ENCODE peak calls at places on chromosomes 5 and 9, in four cellular contexts. O, T, L and C are unnamed samples.

GRCh38 chr9:91047993-91048607 is 246.5 kb downstream of the SYK start:
- DNase-seq in O (no peak), T (no peak), L (no peak), C (no peak)

GRCh38 chr9:123678038-123678877 is 251.7 kb downstream of the DENND1A start:
- DNase-seq in O (no peak), T (no peak), L (no peak), C (no peak)

GRCh38 chr9:134707031-134707680 is 65.6 kb downstream of the COL5A1 start:
- DNase-seq in O (no peak), T (no peak), L (no peak), C (no peak)

GRCh38 chr5:64149857-64150521 is 15.7 kb upstream of the RNF180 start:
- DNase-seq in O (no peak), T (no peak), L (no peak), C (no peak)

GRCh38 chr5:68303038-68303738 is 87.6 kb downstream of the PIK3R1 start:
- DNase-seq in O (no peak), T (peak), L (no peak), C (no peak)

GRCh38 chr5:127812570-127812969 is 109.4 kb downstream of the CCDC192 start:
- DNase-seq in O (no peak), T (no peak), L (no peak), C (no peak)

GRCh38 chr5:137036630-137037029 is 462.5 kb downstream of the SPOCK1 start:
- DNase-seq in O (no peak), T (no peak), L (no peak), C (no peak)

GRCh38 chr9:98117984-98118639 is 910 bp downstream of the TRIM14 start:
- DNase-seq in O (peak), T (no peak), L (no peak), C (no peak)

GRCh38 chr5:75681125-75681830 is 36.0 kb downstream of the POC5 start:
- DNase-seq in O (no peak), T (no peak), L (no peak), C (no peak)

GRCh38 chr5:57863661-57864060 is 381.1 kb upstream of the ACTBL2 start:
- DNase-seq in O (no peak), T (no peak), L (no peak), C (no peak)

GRCh38 chr9:71590362-71590761 is 178.0 kb downstream of the CEMIP2 start:
- DNase-seq in O (no peak), T (no peak), L (no peak), C (no peak)

GRCh38 chr9:125549465-125550215 is 157.4 kb downstream of the MAPKAP1 start:
- DNase-seq in O (no peak), T (no peak), L (no peak), C (no peak)

GRCh38 chr5:38445374-38446028 is 110.9 kb downstream of the LIFR start:
- DNase-seq in O (no peak), T (no peak), L (no peak), C (no peak)

GRCh38 chr5:33994845-33995244 is 10.4 kb upstream of the SLC45A2 start:
- DNase-seq in O (no peak), T (no peak), L (no peak), C (no peak)

GRCh38 chr9:128117613-128118471 is 9.7 kb downstream of the PTGES2 start:
- DNase-seq in O (peak), T (no peak), L (peak), C (peak)

GRCh38 chr9:128116104-128117083 is 11.1 kb downstream of the PTGES2 start:
- DNase-seq in O (no peak), T (no peak), L (no peak), C (no peak)

GRCh38 chr9:128115187-128116103 is 12.1 kb downstream of the PTGES2 start:
- DNase-seq in O (peak), T (no peak), L (no peak), C (peak)

GRCh38 chr9:128113526-128114325 is 13.8 kb downstream of the PTGES2 start:
- DNase-seq in O (no peak), T (no peak), L (no peak), C (no peak)

DNA sequence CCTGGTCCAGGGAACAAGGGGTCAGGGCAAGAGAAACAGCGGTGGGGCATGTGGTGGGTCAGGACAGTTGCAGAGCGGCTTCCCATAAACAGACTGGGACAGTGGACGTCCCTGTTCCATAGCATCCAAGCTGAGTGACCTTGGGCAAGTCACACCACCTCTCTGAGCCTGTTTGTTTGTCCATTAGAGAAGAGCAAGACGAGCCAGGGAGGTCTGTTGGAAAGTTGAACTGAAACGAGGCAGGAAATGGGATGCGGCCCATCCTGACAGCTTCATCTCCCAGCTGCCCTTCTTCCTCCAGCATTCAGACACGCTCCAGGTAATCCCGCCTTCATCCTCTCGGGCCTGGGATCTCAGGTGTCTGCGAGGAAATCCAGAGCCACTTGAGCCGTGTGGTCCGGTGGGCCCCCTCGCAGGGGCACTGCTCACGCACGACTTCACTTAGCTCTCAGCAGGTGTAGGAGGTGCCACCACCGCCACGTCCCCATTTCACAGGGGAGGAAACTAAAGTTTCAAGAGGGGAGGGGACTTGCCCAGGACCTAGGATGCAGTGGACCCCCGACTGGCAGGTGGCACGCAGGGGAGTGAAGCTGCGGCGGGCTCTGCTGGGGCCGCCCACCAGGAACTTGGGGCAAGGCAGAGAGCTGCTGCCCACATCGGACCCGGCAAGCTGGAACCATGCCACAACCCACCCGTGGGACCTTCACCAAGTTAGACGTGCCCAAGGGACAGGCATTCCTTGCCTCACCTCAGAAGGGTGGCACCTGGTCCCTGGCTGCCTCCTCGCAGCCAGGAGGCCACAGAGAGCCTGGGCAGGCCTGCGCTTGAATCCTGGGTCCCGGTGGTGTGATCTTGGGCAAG is 13.0 kb downstream of the PTGES2 start:
- DNase-seq in O (no peak), T (no peak), L (no peak), C (no peak)
- TF ChIP-seq SPI1 in O (no peak), T (no peak), L (no peak), C (no peak)

DNA sequence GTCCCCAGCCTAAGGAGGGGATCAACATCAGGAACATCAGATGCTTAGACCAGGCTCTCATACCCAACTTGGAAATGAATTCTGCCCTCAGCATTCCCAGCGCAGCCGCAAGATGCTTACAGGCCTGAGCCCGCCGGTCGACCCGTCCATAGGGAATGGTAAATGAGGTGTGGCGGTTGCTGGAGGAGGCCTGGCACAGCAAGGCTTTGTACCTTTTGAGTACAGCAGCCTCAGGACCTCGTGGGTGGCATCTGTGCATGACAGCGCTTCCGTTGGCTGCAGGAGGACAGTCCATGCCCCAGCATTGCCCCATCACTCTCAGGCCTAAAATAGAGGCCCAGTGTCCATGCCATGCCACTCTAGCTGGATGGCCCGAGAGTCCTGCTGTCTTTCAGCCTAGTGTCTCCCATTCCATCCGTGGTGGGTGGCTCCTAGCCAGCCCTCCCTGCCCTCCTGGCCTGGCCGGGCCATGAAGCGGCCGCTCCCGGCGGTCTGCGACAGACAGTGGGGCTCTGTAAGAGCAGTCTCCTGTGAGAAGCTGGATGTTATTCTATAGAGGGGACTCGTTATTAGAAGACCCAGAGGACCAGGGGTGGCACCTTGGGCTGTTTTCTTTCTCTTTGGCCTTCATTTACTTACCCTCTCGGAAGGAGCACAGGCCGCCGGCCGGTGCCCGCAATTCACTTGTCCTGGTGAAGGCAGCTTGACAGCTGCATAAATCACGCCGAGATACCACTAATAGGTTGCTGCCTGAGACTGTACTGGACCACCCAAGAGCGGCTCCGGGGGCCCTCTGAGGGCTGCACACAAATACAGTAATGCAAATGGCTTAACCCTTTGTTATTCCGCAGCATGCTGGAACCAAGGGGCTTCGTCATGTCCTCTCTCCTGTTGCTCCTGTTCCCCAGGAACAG is 223.5 kb upstream of the TUT7 start:
- DNase-seq in O (no peak), T (no peak), L (no peak), C (no peak)
- TF ChIP-seq SPI1 in O (no peak), T (no peak), L (no peak), C (no peak)

GRCh38 chr5:66343370-66344071 is 199.4 kb downstream of the SREK1 start:
- DNase-seq in O (no peak), T (no peak), L (no peak), C (no peak)
- TF ChIP-seq SPI1 in O (no peak), T (no peak), L (no peak), C (no peak)

DNA sequence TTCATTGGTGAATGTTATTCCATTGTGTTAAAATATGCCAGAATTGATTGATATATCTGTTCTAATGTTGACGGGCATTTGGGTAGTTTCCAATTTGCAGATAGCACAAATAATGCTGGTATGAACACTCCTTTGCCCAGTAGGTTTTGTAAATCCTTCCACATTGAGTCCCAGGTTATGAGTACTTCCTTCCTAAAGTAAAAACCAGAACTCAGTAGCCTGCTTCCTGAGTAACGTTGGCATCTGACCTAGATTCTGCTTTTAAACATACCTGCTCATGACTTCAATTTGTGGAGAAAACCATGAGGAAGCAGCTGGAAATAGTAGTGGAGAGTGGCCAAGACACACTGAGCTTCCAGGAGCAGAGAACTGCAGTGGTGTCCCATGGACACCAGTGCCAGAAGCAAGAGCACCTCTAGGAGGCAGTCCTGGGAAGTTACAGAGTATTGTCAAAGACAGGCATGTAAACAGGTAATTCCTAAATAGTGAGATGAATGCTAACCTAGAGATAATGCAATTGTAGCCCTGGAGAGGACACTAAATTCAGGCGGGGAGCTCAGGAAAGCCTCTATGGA is 24.3 kb upstream of the RASGRF2 start:
- DNase-seq in O (peak), T (no peak), L (no peak), C (no peak)
- TF ChIP-seq SPI1 in O (no peak), T (no peak), L (no peak), C (no peak)

DNA sequence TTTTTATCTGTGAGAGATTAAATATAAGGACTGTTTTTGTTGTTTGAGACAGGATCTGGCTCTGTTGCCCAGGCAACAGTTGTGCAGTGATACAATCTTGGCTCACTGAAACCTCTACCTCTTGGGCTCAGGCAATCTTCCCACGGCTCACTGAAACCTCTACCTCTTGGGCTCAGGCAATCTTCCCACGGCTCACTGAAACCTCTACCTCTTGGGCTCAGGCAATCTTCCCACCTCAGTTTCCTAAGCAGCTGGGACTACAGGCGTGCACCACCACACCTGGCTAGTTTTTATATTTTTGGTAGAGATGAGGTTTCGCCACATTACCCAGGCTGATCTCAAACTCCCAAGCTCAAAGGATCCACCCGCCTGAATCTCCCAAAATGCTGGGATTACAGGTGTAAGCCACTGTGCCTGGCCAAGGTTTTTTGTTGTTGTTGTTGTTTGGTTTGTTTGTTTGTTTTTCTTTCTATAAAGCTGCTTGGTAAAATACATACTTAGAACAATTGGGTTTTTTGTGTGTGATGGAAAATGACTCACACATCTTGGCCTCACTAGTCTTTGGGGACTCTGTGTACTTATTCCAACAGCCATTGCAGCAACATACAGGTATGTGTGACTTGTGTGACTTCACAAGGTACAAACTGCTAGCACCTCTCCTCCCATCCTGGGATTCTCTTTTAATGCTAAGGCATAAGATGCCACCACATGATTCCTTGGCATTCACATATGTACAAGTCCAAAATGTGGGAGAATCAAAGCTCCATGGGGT is 36.5 kb upstream of the RASA1 start:
- DNase-seq in O (no peak), T (peak), L (no peak), C (no peak)
- TF ChIP-seq SPI1 in O (no peak), T (no peak), L (no peak), C (no peak)

DNA sequence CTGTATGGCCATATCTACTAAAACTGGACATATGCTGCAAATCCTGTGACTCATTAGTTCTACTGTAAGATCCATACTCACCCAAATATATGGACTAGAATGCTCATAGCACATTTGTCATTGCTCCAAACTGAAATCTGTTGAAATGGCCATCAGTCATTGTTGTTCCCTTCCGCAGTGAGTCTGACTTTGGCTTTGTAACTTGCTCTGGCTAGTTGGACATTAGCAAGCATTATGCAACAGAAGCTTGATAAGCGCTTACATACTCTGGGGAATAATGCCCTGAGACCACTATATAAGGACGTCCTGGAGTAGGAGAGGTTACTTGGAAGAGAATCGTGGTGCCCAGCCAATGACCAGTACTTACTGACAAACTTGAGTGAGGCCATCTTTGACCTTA is 9.0 kb downstream of the KIAA1958 start:
- DNase-seq in O (no peak), T (no peak), L (peak), C (no peak)
- TF ChIP-seq SPI1 in O (no peak), T (no peak), L (no peak), C (no peak)

DNA sequence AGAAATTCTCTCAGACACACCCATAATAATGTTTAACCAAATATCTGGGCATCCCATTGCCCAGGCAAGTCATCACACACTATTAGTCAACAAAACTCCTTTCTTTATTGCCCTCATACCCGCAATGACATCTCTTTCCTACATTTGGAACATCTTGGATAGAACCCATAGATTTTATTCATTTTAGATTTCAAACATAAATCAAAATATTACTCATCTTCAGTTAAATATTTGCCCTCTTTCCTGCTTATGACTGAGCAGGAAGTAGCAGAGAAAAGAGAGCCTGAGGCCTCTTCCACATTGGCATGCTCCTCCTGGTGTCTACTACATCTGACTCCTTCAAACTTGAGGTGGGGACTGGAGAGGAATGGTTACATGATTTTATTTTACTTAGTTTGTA is 592.0 kb downstream of the CHSY3 start:
- DNase-seq in O (no peak), T (no peak), L (no peak), C (no peak)
- TF ChIP-seq SPI1 in O (no peak), T (no peak), L (no peak), C (no peak)